ENCODE peak calls at places on chromosome 22, in eight cellular contexts. V is WTC11; G is stimulated activated CD4-positive, alpha-beta T cell treated with anti-CD3 and anti-CD28 coated beads, Interleukin-2, amount 100 ng/mL, for 48 hours; J is ovary; O is SHP77 treated with DMSO at 0.1 percent for 48 hours; W is fibroblast of the aortic adventitia; Z is upper lobe of left lung; E is OCI-M1. X is an unnamed sample.
A peak's percentile ranks its signal among the peaks of the same experiment; 100 is the strongest.

GRCh38 chr22:19052941-19053551 is 69.2 kb downstream of the DGCR2 start:
- DNase-seq in W (no peak), O (no peak), J (no peak), G (no peak), E (no peak), Z (no peak), V (no peak), X (no peak)

GRCh38 chr22:36352775-36353507 is 34.8 kb downstream of the MYH9 start:
- DNase-seq in E (no peak), Z (no peak), W (peak; percentile 85), O (peak; percentile 87), G (no peak), J (peak; percentile 84), V (no peak), X (no peak)

GRCh38 chr22:35684270-35684700 is 33.4 kb upstream of the APOL5 start:
- DNase-seq in E (peak; percentile 45), G (no peak), O (peak; percentile 10), J (no peak), W (peak; percentile 54), Z (no peak), V (peak; percentile 39), X (no peak)

GRCh38 chr22:49776053-49776511 is 51.6 kb downstream of the BRD1 start:
- DNase-seq in G (no peak), J (no peak), Z (peak; percentile 75), W (no peak), O (no peak), V (no peak), E (no peak), X (no peak)

GRCh38 chr22:32695451-32695891 is 106.0 kb upstream of the TIMP3 start:
- DNase-seq in W (peak; percentile 66), O (no peak), E (no peak), J (no peak), Z (no peak), V (no peak), G (no peak), X (no peak)

GRCh38 chr22:43144949-43145348 is 1.8 kb upstream of the MCAT start:
- DNase-seq in V (no peak), E (no peak), O (no peak), G (no peak), Z (no peak), J (no peak), W (no peak), X (no peak)

GRCh38 chr22:44730490-44731356 is 21.7 kb upstream of the ARHGAP8 start:
- DNase-seq in J (no peak), O (no peak), Z (no peak), G (no peak), W (no peak), E (no peak), V (no peak), X (no peak)

GRCh38 chr22:26893034-26893710 is 235.8 kb downstream of the MIAT start:
- DNase-seq in V (no peak), J (no peak), E (no peak), G (no peak), O (no peak), Z (peak; percentile 39), W (no peak), X (no peak)

GRCh38 chr22:27377501-27377900 is 424.1 kb downstream of the MN1 start:
- DNase-seq in Z (no peak), J (no peak), O (no peak), E (no peak), G (no peak), V (no peak), W (no peak), X (no peak)

GRCh38 chr22:46501701-46502100 is 35.7 kb downstream of the CELSR1 start:
- DNase-seq in Z (no peak), G (no peak), J (no peak), V (no peak), E (no peak), O (no peak), W (peak; percentile 82), X (no peak)

GRCh38 chr22:25449781-25450317 is 114.6 kb upstream of the GRK3 start:
- DNase-seq in J (no peak), E (peak; percentile 38), O (no peak), Z (no peak), V (no peak), G (no peak), W (peak; percentile 16), X (no peak)

GRCh38 chr22:22834783-22835182 is 52.8 kb upstream of the IGLL5 start:
- DNase-seq in J (no peak), V (no peak), E (no peak), Z (no peak), O (no peak), W (no peak), G (no peak), X (no peak)

GRCh38 chr22:43293661-43294392 is 49.3 kb downstream of the SCUBE1 start:
- DNase-seq in E (peak; percentile 54), G (no peak), W (peak; percentile 5), Z (peak; percentile 77), V (no peak), J (peak; percentile 71), O (peak; percentile 94), X (peak; percentile 73)

GRCh38 chr22:46533434-46533833 is 4.0 kb downstream of the CELSR1 start:
- DNase-seq in O (no peak), V (peak; percentile 38), W (no peak), J (no peak), E (no peak), Z (peak; percentile 87), G (no peak), X (no peak)

GRCh38 chr22:38267086-38267485 is 5.7 kb downstream of the TMEM184B start:
- DNase-seq in J (no peak), W (peak; percentile 65), G (no peak), V (no peak), Z (no peak), E (no peak), O (no peak), X (no peak)

GRCh38 chr22:49323751-49324415 is 503.8 kb downstream of the BRD1 start:
- DNase-seq in Z (peak; percentile 46), W (no peak), O (no peak), E (no peak), V (no peak), J (no peak), G (no peak), X (no peak)

GRCh38 chr22:38401336-38402084 is 53.5 kb downstream of the KCNJ4 start:
- DNase-seq in W (no peak), E (no peak), Z (no peak), V (no peak), O (no peak), J (no peak), G (no peak), X (no peak)

GRCh38 chr22:20437253-20438065 is at the start of gene SCARF2:
- DNase-seq in E (no peak), O (no peak), G (no peak), V (peak; percentile 74), W (peak; percentile 55), J (peak; percentile 81), Z (peak; percentile 93), X (peak; percentile 58)

GRCh38 chr22:50218153-50218995 is 17.6 kb downstream of the SELENOO start:
- DNase-seq in V (no peak), Z (peak; percentile 84), G (no peak), O (no peak), J (no peak), E (no peak), W (no peak), X (no peak)

GRCh38 chr22:40479126-40479800 is 108.9 kb downstream of the SGSM3 start:
- DNase-seq in E (peak; percentile 44), V (no peak), W (no peak), O (no peak), Z (no peak), J (no peak), G (no peak), X (no peak)

GRCh38 chr22:29344137-29344536 is 28.6 kb upstream of the RASL10A start:
- DNase-seq in J (no peak), Z (no peak), W (peak; percentile 91), E (no peak), O (no peak), V (no peak), G (no peak), X (no peak)

GRCh38 chr22:47187558-47187957 is 425.1 kb downstream of the TBC1D22A start:
- DNase-seq in Z (no peak), W (no peak), O (no peak), E (no peak), J (no peak), V (no peak), G (no peak), X (no peak)